ENCODE peak calls at places on chromosome 11, in eight cellular contexts. J is NCI-H2171; H is ecto neural progenitor cell; M is HS-5; R is HFF-Myc; I is stimulated activated CD4-positive, alpha-beta T cell treated with anti-CD3 and anti-CD28 coated beads, Interleukin-4, amount 100 ng/mL, for 4 hours; O is NB4; U is mesothelial cell of epicardium. C is an unnamed sample.

GRCh38 chr11:118171274-118172062 is 5.0 kb downstream of the SCN2B start:
- DNase-seq in J (no peak), H (peak; percentile 84), M (no peak), R (no peak), I (peak; percentile 54), O (peak; percentile 77), U (peak; percentile 58), C (peak; percentile 31)

GRCh38 chr11:116693206-116694016 is 79.4 kb downstream of the BUD13 start:
- DNase-seq in J (no peak), H (peak; percentile 44), M (no peak), R (no peak), I (no peak), O (no peak), U (no peak), C (no peak)

GRCh38 chr11:58968251-58968711 is 29.0 kb downstream of the GLYATL1 start:
- DNase-seq in J (no peak), H (peak; percentile 55), M (no peak), R (no peak), I (no peak), O (no peak), U (no peak), C (no peak)

GRCh38 chr11:43393765-43394355 is 35.1 kb downstream of the TTC17 start:
- DNase-seq in J (no peak), H (no peak), M (no peak), R (no peak), I (no peak), O (no peak), U (no peak), C (no peak)

GRCh38 chr11:104146421-104146820 is 17.5 kb downstream of the PDGFD start:
- DNase-seq in J (no peak), H (no peak), M (no peak), R (no peak), I (no peak), O (no peak), U (no peak), C (no peak)

GRCh38 chr11:74322667-74323066 is 11.2 kb upstream of the P4HA3 start:
- DNase-seq in J (no peak), H (no peak), M (no peak), R (no peak), I (no peak), O (no peak), U (no peak), C (no peak)

GRCh38 chr11:92556435-92556834 is 331.8 kb downstream of the FAT3 start:
- DNase-seq in J (no peak), H (no peak), M (no peak), R (no peak), I (no peak), O (peak; percentile 24), U (peak; percentile 21), C (no peak)

GRCh38 chr11:74418509-74418895 is 20.3 kb upstream of the PGM2L1 start:
- DNase-seq in J (no peak), H (no peak), M (peak; percentile 60), R (peak; percentile 73), I (no peak), O (peak; percentile 35), U (no peak), C (no peak)

GRCh38 chr11:115226556-115226955 is 277.7 kb downstream of the CADM1 start:
- DNase-seq in J (no peak), H (no peak), M (peak; percentile 46), R (peak; percentile 10), I (no peak), O (no peak), U (no peak), C (no peak)

GRCh38 chr11:2790581-2790925 is 90.8 kb upstream of the KCNQ1OT1 start:
- DNase-seq in J (no peak), H (peak; percentile 33), M (no peak), R (no peak), I (no peak), O (no peak), U (peak; percentile 6), C (no peak)

GRCh38 chr11:61052182-61052972 is 49.9 kb upstream of the CD5 start:
- DNase-seq in J (no peak), H (no peak), M (no peak), R (no peak), I (no peak), O (no peak), U (no peak), C (no peak)

GRCh38 chr11:26777276-26777939 is 55.5 kb upstream of the SLC5A12 start:
- DNase-seq in J (no peak), H (no peak), M (no peak), R (no peak), I (no peak), O (no peak), U (no peak), C (no peak)

GRCh38 chr11:92329137-92329536 is 104.5 kb downstream of the FAT3 start:
- DNase-seq in J (no peak), H (no peak), M (no peak), R (no peak), I (no peak), O (no peak), U (no peak), C (no peak)

GRCh38 chr11:126686938-126687337 is 313.6 kb downstream of the KIRREL3 start:
- DNase-seq in J (no peak), H (no peak), M (no peak), R (no peak), I (no peak), O (no peak), U (no peak), C (no peak)

GRCh38 chr11:40280161-40281054 is 1179.0 kb downstream of the LRRC4C start:
- DNase-seq in J (no peak), H (no peak), M (no peak), R (no peak), I (no peak), O (no peak), U (no peak), C (no peak)

GRCh38 chr11:95512177-95512576 is 277.4 kb downstream of the FAM76B start:
- DNase-seq in J (no peak), H (no peak), M (peak; percentile 68), R (no peak), I (no peak), O (no peak), U (no peak), C (no peak)

GRCh38 chr11:82398300-82398815 is 335.3 kb downstream of the FAM181B start:
- DNase-seq in J (no peak), H (no peak), M (peak; percentile 45), R (no peak), I (no peak), O (no peak), U (no peak), C (no peak)

GRCh38 chr11:790721-791564 is 1.1 kb upstream of the CEND1 start:
- DNase-seq in J (no peak), H (no peak), M (no peak), R (no peak), I (no peak), O (no peak), U (no peak), C (no peak)

GRCh38 chr11:6637871-6638270 is 17.7 kb downstream of the DCHS1 start:
- DNase-seq in J (no peak), H (no peak), M (no peak), R (peak; percentile 77), I (no peak), O (no peak), U (no peak), C (no peak)

GRCh38 chr11:120128392-120129172 is 9.3 kb downstream of the TRIM29 start:
- DNase-seq in J (no peak), H (no peak), M (no peak), R (peak; percentile 20), I (no peak), O (peak; percentile 41), U (no peak), C (no peak)

GRCh38 chr11:122720482-122720881 is 65.0 kb downstream of the UBASH3B start:
- DNase-seq in J (no peak), H (no peak), M (no peak), R (no peak), I (no peak), O (no peak), U (no peak), C (no peak)

GRCh38 chr11:129374081-129374992 is 1.3 kb upstream of the BARX2 start:
- DNase-seq in J (no peak), H (peak; percentile 59), M (no peak), R (no peak), I (no peak), O (no peak), U (no peak), C (no peak)

GRCh38 chr11:96035031-96035743 is 111.3 kb upstream of the MTMR2 start:
- DNase-seq in J (no peak), H (no peak), M (no peak), R (no peak), I (no peak), O (no peak), U (no peak), C (no peak)

GRCh38 chr11:34395916-34396555 is 38.2 kb upstream of the ABTB2 start:
- DNase-seq in J (no peak), H (no peak), M (peak; percentile 73), R (peak; percentile 46), I (no peak), O (no peak), U (no peak), C (no peak)

GRCh38 chr11:16771350-16772140 is 33.1 kb downstream of the C11orf58 start:
- DNase-seq in J (no peak), H (no peak), M (no peak), R (no peak), I (no peak), O (no peak), U (no peak), C (no peak)

GRCh38 chr11:78200553-78200952 is 11.8 kb downstream of the USP35 start:
- DNase-seq in J (no peak), H (no peak), M (no peak), R (no peak), I (no peak), O (no peak), U (no peak), C (no peak)

GRCh38 chr11:26276798-26277424 is 55.0 kb upstream of the ANO3 start:
- DNase-seq in J (peak; percentile 43), H (peak; percentile 69), M (peak; percentile 52), R (peak; percentile 46), I (peak; percentile 3), O (peak; percentile 60), U (no peak), C (peak; percentile 9)

GRCh38 chr11:118658372-118659313 is 20.8 kb downstream of the TREH start:
- DNase-seq in J (no peak), H (peak; percentile 57), M (no peak), R (no peak), I (no peak), O (peak; percentile 15), U (no peak), C (no peak)

GRCh38 chr11:69497221-69497787 is 15.8 kb downstream of the LINC01488 start:
- DNase-seq in J (no peak), H (peak; percentile 66), M (peak; percentile 83), R (peak; percentile 65), I (no peak), O (peak; percentile 22), U (peak; percentile 60), C (no peak)

GRCh38 chr11:18720811-18721575 is 5.0 kb downstream of the IGSF22 start:
- DNase-seq in J (no peak), H (peak; percentile 94), M (peak; percentile 22), R (peak; percentile 32), I (peak; percentile 83), O (no peak), U (peak; percentile 64), C (peak; percentile 54)

GRCh38 chr11:46348566-46348981 is 1.3 kb downstream of the DGKZ start:
- DNase-seq in J (no peak), H (no peak), M (no peak), R (no peak), I (peak; percentile 49), O (no peak), U (no peak), C (no peak)

C was measured in stimulated activated naive B cell treated with anti-CD40 and anti-IgM and Interleukin-4, amounts not matched to agents 10 μg/mL and 1 μg/mL and 100 μg/mL, for 72 hours.